ENCODE peak calls at places on chromosomes 4 and X, in four cellular contexts. A, V, W and J are unnamed samples. For H3K27me3, the result is how much of the 10 kb centered on the place peaks cover.

GRCh38 chrX:132216806-132217202 is 2.4 kb downstream of the RAP2C start:
- DNase-seq in A (no peak), W (no peak), V (peak), J (peak)

GRCh38 chrX:40120838-40121580 is 23.3 kb upstream of the BCOR start:
- DNase-seq in V (no peak), A (no peak), W (no peak), J (no peak)

GRCh38 chr4:181278941-181279340 is 964.3 kb upstream of the TENM3 start:
- DNase-seq in A (no peak), V (no peak), W (no peak), J (no peak)

GRCh38 chr4:152458801-152459302 is 77.0 kb downstream of the FBXW7 start:
- DNase-seq in A (no peak), W (no peak), V (no peak), J (no peak)

GRCh38 chrX:14003028-14003427 is 26.7 kb downstream of the GEMIN8 start:
- DNase-seq in A (no peak), V (no peak), W (no peak), J (no peak)

GRCh38 chr4:168440442-168441264 is 39.6 kb downstream of the DDX60L start:
- DNase-seq in W (no peak), A (no peak), V (no peak), J (no peak)

GRCh38 chr4:183841001-183841400 is 64.1 kb upstream of the STOX2 start:
- DNase-seq in W (no peak), V (no peak), A (no peak), J (no peak)

GRCh38 chr4:156884183-156884582 is 87.4 kb downstream of the PDGFC start:
- DNase-seq in V (no peak), W (no peak), A (no peak), J (no peak)

GRCh38 chr4:159178147-159178541 is 75.3 kb downstream of the RAPGEF2 start:
- DNase-seq in W (no peak), A (no peak), V (no peak), J (peak)

GRCh38 chr4:64266263-64266662 is 143.0 kb downstream of the TECRL start:
- DNase-seq in V (no peak), W (no peak), A (no peak), J (peak)

GRCh38 chr4:139229534-139230039 is 50.4 kb downstream of the MGARP start:
- DNase-seq in V (peak), W (no peak), A (no peak), J (peak)

GRCh38 chrX:7047951-7048350 is 99.6 kb upstream of the STS start:
- DNase-seq in A (no peak), V (no peak), W (no peak), J (no peak)

GRCh38 chr4:168613869-168614268 is 117.0 kb downstream of the PALLD start:
- DNase-seq in A (no peak), V (no peak), W (no peak), J (no peak)

GRCh38 chr4:140645614-140646412 is 77.1 kb upstream of the UCP1 start:
- DNase-seq in V (no peak), W (peak), A (no peak), J (peak)

GRCh38 chr4:172815499-172816175 is 353.0 kb upstream of the GALNT7 start:
- DNase-seq in W (no peak), A (no peak), V (no peak), J (no peak)

GRCh38 chrX:82961129-82961528 is 547.0 kb upstream of the POU3F4 start:
- DNase-seq in W (no peak), A (no peak), V (no peak), J (no peak)

GRCh38 chr4:150211821-150212445 is 133.7 kb downstream of the DCLK2 start:
- DNase-seq in A (no peak), W (no peak), V (no peak), J (no peak)

GRCh38 chr4:8280876-8281440 is 11.4 kb downstream of the HTRA3 start:
- DNase-seq in W (no peak), A (no peak), V (no peak), J (no peak)

GRCh38 chr4:81472249-81473085 is 760 bp upstream of the RASGEF1B start:
- DNase-seq in V (no peak), A (peak), W (no peak), J (peak)

GRCh38 chrX:53290441-53291041 is 9.2 kb upstream of the IQSEC2 start:
- DNase-seq in V (no peak), A (no peak), W (peak), J (no peak)

GRCh38 chr4:65195666-65196065 is 474.6 kb downstream of the EPHA5 start:
- DNase-seq in A (no peak), V (no peak), W (no peak), J (no peak)

GRCh38 chr4:70768301-70768948 is 46.7 kb downstream of the RUFY3 start:
- DNase-seq in V (no peak), W (no peak), A (no peak), J (no peak)

GRCh38 chrX:8639949-8640348 is 92.0 kb downstream of the ANOS1 start:
- DNase-seq in A (no peak), W (no peak), V (no peak), J (no peak)

GRCh38 chrX:154490021-154490413 is 412 bp downstream of the SLC10A3 start:
- DNase-seq in V (no peak), A (peak), W (no peak), J (no peak)

GRCh38 chr4:31097999-31098398 is 377.8 kb downstream of the PCDH7 start:
- DNase-seq in V (no peak), A (no peak), W (no peak), J (no peak)

GRCh38 chrX:51598899-51599298 is 19.8 kb downstream of the CENPVL3 start:
- DNase-seq in A (no peak), V (no peak), W (no peak), J (no peak)

GRCh38 chr4:78764498-78764961 is 11.6 kb upstream of the BMP2K start:
- DNase-seq in V (no peak), W (no peak), A (no peak), J (peak)

GRCh38 chrX:67543818-67544217 is at the start of gene AR:
- DNase-seq in V (no peak), W (no peak), A (peak), J (peak)

GRCh38 chrX:34918091-34918736 is 24.4 kb upstream of the FAM47B start:
- DNase-seq in V (no peak), A (no peak), W (no peak), J (no peak)

GRCh38 chr4:122963222-122963621 is 40.8 kb upstream of the NUDT6 start:
- DNase-seq in W (no peak), A (no peak), V (no peak), J (no peak)

GRCh38 chr4:151627491-151627890 is 133.3 kb downstream of the GATB start:
- DNase-seq in W (no peak), A (no peak), V (no peak), J (no peak)

GRCh38 chr4:112517067-112517588 is 1.1 kb upstream of the NEUROG2 start:
- DNase-seq in A (no peak), W (no peak), V (no peak), J (no peak)

GRCh38 chr4:177371452-177371851 is 61.8 kb downstream of the NEIL3 start:
- DNase-seq in V (no peak), W (no peak), A (no peak), J (no peak)

GRCh38 chrX:55356609-55357008 is 91.9 kb upstream of the PAGE3 start:
- DNase-seq in W (no peak), A (no peak), V (no peak), J (no peak)
- H3K27me3 ChIP-seq in W (half or more), A (under half), V (under half), J (under half)

DNA sequence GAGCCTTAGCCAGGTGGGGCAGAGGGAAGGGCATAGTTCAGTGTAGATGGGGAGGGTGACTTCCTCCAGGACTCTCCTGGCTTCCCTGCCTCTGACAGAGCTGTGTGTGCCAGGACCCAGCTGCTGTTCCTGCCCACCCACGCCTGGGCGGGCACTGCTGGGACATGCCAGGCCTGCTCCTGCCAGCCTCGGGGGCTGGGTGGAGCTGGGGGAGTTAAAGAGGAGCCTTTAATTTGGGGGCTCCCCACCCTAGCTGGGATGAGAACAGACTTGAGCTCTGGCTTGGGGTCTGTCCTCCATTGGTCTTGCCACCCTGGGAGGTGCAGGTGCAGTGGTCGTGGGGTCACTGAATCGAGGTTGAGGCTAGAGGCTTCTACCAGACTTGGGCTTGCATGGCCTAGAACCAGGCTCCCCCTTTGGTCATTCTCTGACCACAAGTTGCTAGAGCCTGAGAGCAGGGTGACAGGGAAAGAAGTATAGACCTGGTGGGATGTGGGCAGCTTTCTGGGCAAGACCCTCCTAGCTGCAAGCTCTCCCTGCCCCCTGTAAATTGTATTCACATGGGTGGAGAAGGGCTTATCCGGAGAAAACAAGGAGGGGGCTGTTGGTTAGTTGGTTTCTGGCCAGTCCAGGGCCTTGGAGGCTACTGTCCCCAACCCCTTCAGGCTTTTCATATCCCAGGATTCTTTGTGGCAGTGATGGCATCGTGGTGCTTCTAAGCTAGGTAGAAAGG is 5.7 kb downstream of the EFNB1 start:
- DNase-seq in V (no peak), W (no peak), A (no peak), J (no peak)
- H3K27me3 ChIP-seq in V (under half), W (half or more), A (under half), J (under half)

GRCh38 chr4:822361-823092 is 3.4 kb downstream of the CPLX1 start:
- DNase-seq in V (no peak), W (no peak), A (no peak), J (no peak)
- H3K27me3 ChIP-seq in V (under half), W (under half), A (under half), J (half or more)

DNA sequence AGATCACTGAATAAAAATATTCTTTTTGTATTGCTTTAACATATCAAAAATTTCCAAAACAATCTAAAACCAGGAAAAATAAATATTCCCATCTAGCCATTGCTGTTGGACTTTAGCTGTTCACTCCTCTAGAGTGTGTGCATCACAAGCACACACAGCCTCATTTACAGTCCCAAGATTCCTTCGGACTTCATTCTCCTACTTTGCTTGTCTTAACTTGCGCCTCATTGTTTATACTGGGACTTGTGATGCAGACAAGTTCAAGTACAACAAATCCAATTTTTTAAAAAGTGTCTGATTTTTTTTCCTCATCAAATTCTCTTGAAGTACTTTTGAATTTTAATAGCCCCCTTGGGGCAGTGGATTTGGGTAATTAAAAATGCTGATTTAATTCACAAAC is 55.6 kb downstream of the TLL1 start:
- DNase-seq in A (no peak), W (no peak), V (no peak), J (no peak)
- H3K27me3 ChIP-seq in A (under half), W (under half), V (under half), J (under half)

GRCh38 chrX:131201986-131202385 is 87.1 kb downstream of the IGSF1 start:
- DNase-seq in A (no peak), V (no peak), W (no peak), J (no peak)

GRCh38 chrX:131202766-131203165 is 86.3 kb downstream of the IGSF1 start:
- DNase-seq in A (no peak), V (no peak), W (no peak), J (no peak)

DNA sequence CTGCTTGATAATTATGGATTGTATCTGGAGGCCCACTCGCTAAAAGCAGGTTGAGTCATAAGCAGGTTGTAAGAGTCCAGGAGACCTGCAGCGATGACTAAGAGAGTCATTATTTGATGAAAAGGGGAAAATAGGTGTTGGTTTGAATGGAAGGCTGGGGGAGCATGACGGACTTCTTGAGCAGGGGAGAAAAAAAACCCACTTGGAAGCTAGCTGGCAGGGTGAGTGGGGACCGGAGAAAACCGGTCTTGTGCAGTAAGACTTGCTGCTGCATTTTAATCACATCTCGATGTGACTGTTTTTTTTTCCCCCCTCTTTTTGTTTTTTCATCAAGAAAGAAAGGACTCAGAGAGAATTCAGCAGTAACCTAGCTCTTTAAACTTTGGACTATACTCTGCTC is 90.0 kb downstream of the IGSF1 start:
- DNase-seq in A (no peak), W (no peak), V (no peak), J (no peak)
- H3K27me3 ChIP-seq in A (under half), W (half or more), V (under half), J (under half)

DNA sequence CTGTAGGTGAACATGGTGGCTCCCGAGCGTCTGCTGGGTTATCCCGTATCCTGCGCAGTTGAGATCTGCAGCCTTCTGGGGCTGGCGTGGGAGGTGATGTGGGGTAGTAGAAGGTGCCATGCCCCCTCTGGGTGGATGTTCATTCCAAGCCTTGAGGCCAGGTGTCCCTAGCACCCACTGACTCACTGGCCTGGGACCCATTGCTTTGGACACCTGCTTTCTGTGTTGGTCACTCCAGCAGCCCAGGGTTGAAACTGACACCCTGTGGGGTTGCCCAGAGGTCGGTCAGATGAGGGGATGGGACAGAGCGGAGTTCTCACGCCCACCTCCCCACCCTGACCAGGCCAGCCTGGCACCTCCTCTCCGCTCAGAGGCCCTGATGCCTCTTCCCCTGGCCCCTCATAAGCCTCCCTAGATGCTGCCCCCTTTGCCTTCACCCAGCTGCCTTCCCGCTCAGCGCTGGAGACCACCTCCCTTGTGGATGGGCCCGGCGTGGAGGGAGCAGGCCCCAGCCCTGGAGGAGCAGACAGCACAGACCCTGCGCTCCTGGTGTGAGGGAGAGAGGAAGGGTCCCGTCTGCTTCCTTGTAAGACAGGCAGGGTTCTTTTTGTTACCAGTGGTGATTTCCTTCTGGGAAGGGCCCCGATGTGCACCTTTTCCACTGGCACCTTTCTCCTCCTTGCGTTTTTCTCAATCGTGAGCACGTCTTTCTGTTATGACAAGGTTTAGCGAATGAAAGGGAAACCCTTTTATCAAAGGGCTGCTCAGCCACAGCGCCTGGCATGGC is 2.0 kb downstream of the DOK7 start:
- DNase-seq in W (no peak), A (no peak), V (no peak), J (no peak)
- H3K27me3 ChIP-seq in W (under half), A (under half), V (under half), J (under half)

GRCh38 chr4:41880022-41880837 is 55.0 kb upstream of the TMEM33 start:
- DNase-seq in W (no peak), V (no peak), A (no peak), J (no peak)
- H3K27me3 ChIP-seq in W (half or more), V (under half), A (under half), J (half or more)